ENCODE peak calls at places on chromosomes 16 and 17, in four cellular contexts. C is GM12878, U is NT2/D1, O is H1. Q is an unnamed sample.

GRCh38 chr16:73058221-73058615 is 10.3 kb upstream of the ZFHX3 start:
- DNase-seq in C (no peak), U (no peak), O (no peak), Q (no peak)

GRCh38 chr17:61247438-61247837 is 152.2 kb upstream of the TBX2 start:
- DNase-seq in C (no peak), U (no peak), O (no peak), Q (no peak)

GRCh38 chr16:68488559-68488958 is 40.3 kb upstream of the SMPD3 start:
- DNase-seq in C (no peak), U (no peak), O (no peak), Q (no peak)

GRCh38 chr17:32495347-32496253 is 8.8 kb downstream of the CDK5R1 start:
- DNase-seq in C (no peak), U (no peak), O (no peak), Q (no peak)

GRCh38 chr17:1398900-1399299 is 1.1 kb downstream of the YWHAE start:
- DNase-seq in C (no peak), U (no peak), O (no peak), Q (no peak)

GRCh38 chr17:62617894-62618472 is 9.5 kb upstream of the MRC2 start:
- DNase-seq in C (no peak), U (no peak), O (no peak), Q (no peak)

GRCh38 chr16:27321013-27321960 is 7.5 kb downstream of the IL4R start:
- DNase-seq in C (no peak), U (no peak), O (no peak), Q (no peak)

GRCh38 chr16:12124742-12125141 is 148.2 kb downstream of the SNX29 start:
- DNase-seq in C (no peak), U (no peak), O (no peak), Q (no peak)

GRCh38 chr16:20409398-20410152 is at the start of gene ACSM5:
- DNase-seq in C (no peak), U (no peak), O (no peak), Q (no peak)

GRCh38 chr16:24497405-24497804 is 42.0 kb upstream of the RBBP6 start:
- DNase-seq in C (no peak), U (no peak), O (no peak), Q (no peak)

GRCh38 chr16:69881141-69881540 is 70.0 kb upstream of the CLEC18A start:
- DNase-seq in C (no peak), U (no peak), O (no peak), Q (no peak)

GRCh38 chr16:27818231-27818630 is 245.3 kb downstream of the GSG1L start:
- DNase-seq in C (no peak), U (no peak), O (no peak), Q (no peak)

GRCh38 chr16:75306102-75306762 is 54.8 kb upstream of the BCAR1 start:
- DNase-seq in C (no peak), U (no peak), O (no peak), Q (no peak)

GRCh38 chr17:43814026-43814425 is 18.9 kb downstream of the MPP3 start:
- DNase-seq in C (no peak), U (no peak), O (no peak), Q (no peak)

GRCh38 chr16:31493506-31494125 is 10.7 kb downstream of the SLC5A2 start:
- DNase-seq in C (no peak), U (no peak), O (no peak), Q (no peak)

GRCh38 chr17:15263206-15263579 is 1.9 kb downstream of the PMP22 start:
- DNase-seq in C (no peak), U (no peak), O (no peak), Q (peak)

GRCh38 chr16:68774982-68775381 is 37.9 kb downstream of the CDH1 start:
- DNase-seq in C (no peak), U (no peak), O (no peak), Q (no peak)

GRCh38 chr17:18248300-18248731 is 10.2 kb downstream of the FLII start:
- DNase-seq in C (no peak), U (no peak), O (no peak), Q (peak)

GRCh38 chr17:33602981-33603380 is 309.9 kb upstream of the ASIC2 start:
- DNase-seq in C (no peak), U (peak), O (no peak), Q (no peak)

GRCh38 chr17:29390856-29391631 is 881 bp downstream of the TAOK1 start:
- DNase-seq in C (no peak), U (no peak), O (no peak), Q (peak)

GRCh38 chr17:67491009-67491677 is 114.1 kb downstream of the PITPNC1 start:
- DNase-seq in C (no peak), U (no peak), O (no peak), Q (peak)

GRCh38 chr17:2602597-2603017 is 9.2 kb downstream of the PAFAH1B1 start:
- DNase-seq in C (no peak), U (no peak), O (no peak), Q (no peak)

GRCh38 chr16:50884066-50884860 is 142.4 kb downstream of the CYLD start:
- DNase-seq in C (no peak), U (no peak), O (no peak), Q (peak)

DNA sequence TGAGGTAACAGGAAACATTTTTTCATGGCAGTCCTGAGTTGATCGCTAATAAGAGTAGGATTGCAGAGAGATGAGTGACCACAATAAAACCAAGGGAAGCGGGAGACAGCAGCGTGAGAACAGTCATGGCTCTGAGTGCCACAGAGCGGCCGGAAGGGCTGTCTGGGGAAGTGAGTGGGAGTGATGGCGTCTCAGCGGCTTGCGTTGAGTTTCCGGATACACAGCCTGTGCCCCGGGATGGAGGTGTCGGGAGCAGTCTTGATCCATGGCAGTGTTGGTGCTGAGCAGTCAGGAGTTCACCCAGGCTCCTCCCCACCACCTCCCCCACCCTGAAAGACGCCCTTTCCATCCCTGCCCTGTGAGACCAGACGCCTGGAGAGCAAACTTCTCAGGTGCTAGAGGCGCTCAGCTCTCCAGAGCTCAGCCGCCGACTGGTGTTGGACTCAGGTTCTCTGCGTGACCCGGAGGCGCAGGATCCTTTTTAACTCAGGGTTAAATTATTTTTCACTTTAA is 59.8 kb downstream of the BANP start:
- DNase-seq in C (no peak), U (no peak), O (no peak), Q (no peak)
- TF ChIP-seq SUZ12 in C (no peak), U (no peak), O (no peak), Q (no peak)

DNA sequence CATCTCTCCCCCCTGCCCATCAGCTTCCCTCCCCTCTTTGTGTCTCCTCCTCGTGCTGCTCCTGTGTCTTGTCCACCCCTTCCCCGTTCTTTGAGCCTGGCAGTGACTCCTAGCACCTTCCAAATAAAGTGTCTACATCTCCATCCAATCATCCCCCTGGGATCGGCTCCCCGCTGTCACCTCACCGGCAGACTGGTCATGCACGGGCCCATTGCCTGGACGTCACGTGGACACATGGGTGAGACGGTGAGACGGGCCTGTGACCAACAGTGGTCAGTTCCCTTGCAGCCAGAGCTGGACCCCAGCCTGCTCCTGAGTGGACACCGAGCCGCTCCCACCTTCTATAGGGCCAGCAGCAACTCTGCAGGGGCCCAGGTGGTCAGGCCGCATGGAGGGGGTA is 46.4 kb downstream of the COTL1 start:
- DNase-seq in C (no peak), U (no peak), O (no peak), Q (no peak)
- TF ChIP-seq SUZ12 in C (no peak), U (no peak), O (no peak), Q (no peak)

GRCh38 chr16:57630931-57631845 is 2.8 kb downstream of the ADGRG1 start:
- DNase-seq in C (no peak), U (no peak), O (no peak), Q (no peak)
- TF ChIP-seq SUZ12 in C (no peak), U (no peak), O (no peak), Q (no peak)

GRCh38 chr16:86211800-86212199 is 298.5 kb upstream of the FOXF1 start:
- DNase-seq in C (no peak), U (no peak), O (no peak), Q (no peak)
- TF ChIP-seq SUZ12 in C (no peak), U (no peak), O (no peak), Q (no peak)